ENCODE peak calls at places on chromosome 14, in six cellular contexts. N is effector memory CD4-positive, alpha-beta T cell; X is ecto neural progenitor cell; L is stimulated activated CD8-positive, alpha-beta memory T cell treated with anti-CD3 and anti-CD28 coated beads, Interleukin-15, amount 100 ng/mL, for 4 hours; A is T-helper 9 cell; Y is occipital lobe. V is an unnamed sample.

GRCh38 chr14:100540926-100541620 is 46.1 kb downstream of the BEGAIN start:
- DNase-seq in X (no peak), L (no peak), A (no peak), N (no peak), Y (no peak), V (no peak)

GRCh38 chr14:52268191-52269061 is 928 bp downstream of the PTGDR start:
- DNase-seq in X (peak), N (no peak), L (no peak), A (peak), Y (no peak), V (no peak)

GRCh38 chr14:58297412-58297761 is 968 bp upstream of the ARID4A start:
- DNase-seq in A (no peak), Y (no peak), N (no peak), L (peak), X (no peak), V (no peak)

GRCh38 chr14:56351861-56352260 is 227.7 kb upstream of the TMEM260 start:
- DNase-seq in L (no peak), A (no peak), N (no peak), Y (no peak), X (no peak), V (no peak)

GRCh38 chr14:44283836-44284235 is 223.2 kb downstream of the FSCB start:
- DNase-seq in A (no peak), L (no peak), X (no peak), Y (no peak), N (no peak), V (no peak)

GRCh38 chr14:72243309-72243708 is 311.1 kb downstream of the RGS6 start:
- DNase-seq in L (no peak), A (no peak), Y (no peak), N (no peak), X (no peak), V (no peak)

GRCh38 chr14:93137864-93138263 is 22.1 kb upstream of the ITPK1 start:
- DNase-seq in N (no peak), A (no peak), Y (no peak), L (no peak), X (no peak), V (no peak)

GRCh38 chr14:50667491-50668007 is 557 bp downstream of the SAV1 start:
- DNase-seq in X (no peak), L (no peak), A (no peak), N (no peak), Y (no peak), V (peak)

GRCh38 chr14:104434214-104435076 is 145.1 kb upstream of the C14orf180 start:
- DNase-seq in Y (no peak), L (no peak), N (no peak), A (no peak), X (peak), V (no peak)

GRCh38 chr14:41446008-41446407 is 160.7 kb upstream of the LRFN5 start:
- DNase-seq in X (no peak), Y (no peak), L (no peak), N (no peak), A (no peak), V (no peak)

GRCh38 chr14:101029668-101030290 is 126.3 kb upstream of the RTL1 start:
- DNase-seq in X (no peak), A (no peak), Y (no peak), L (no peak), N (no peak), V (no peak)

GRCh38 chr14:30243805-30244204 is 315.2 kb upstream of the G2E3 start:
- DNase-seq in X (no peak), Y (no peak), L (no peak), N (no peak), A (no peak), V (no peak)

GRCh38 chr14:24876009-24876690 is 173.8 kb downstream of the STXBP6 start:
- DNase-seq in X (no peak), Y (no peak), N (no peak), A (no peak), L (no peak), V (no peak)

GRCh38 chr14:70971588-70971987 is 64.3 kb downstream of the PCNX1 start:
- DNase-seq in N (no peak), L (no peak), Y (no peak), X (no peak), A (no peak), V (no peak)

GRCh38 chr14:26730929-26731618 is 133.2 kb upstream of the NOVA1 start:
- DNase-seq in N (no peak), Y (no peak), L (no peak), X (peak), A (no peak), V (peak)

GRCh38 chr14:65195042-65195719 is 92.9 kb upstream of the MAX start:
- DNase-seq in A (no peak), Y (no peak), L (no peak), X (no peak), N (no peak), V (no peak)

GRCh38 chr14:23172096-23172495 is 11.4 kb downstream of the SLC7A8 start:
- DNase-seq in L (no peak), N (no peak), X (no peak), A (no peak), Y (no peak), V (no peak)

GRCh38 chr14:71647086-71647784 is 285.0 kb upstream of the RGS6 start:
- DNase-seq in A (no peak), N (no peak), X (no peak), Y (no peak), L (no peak), V (peak)

GRCh38 chr14:76168531-76168930 is 16.8 kb downstream of the GPATCH2L start:
- DNase-seq in A (no peak), L (no peak), X (no peak), Y (no peak), N (no peak), V (no peak)

GRCh38 chr14:99857551-99857950 is 64.3 kb downstream of the EML1 start:
- DNase-seq in L (no peak), A (no peak), Y (no peak), N (no peak), X (no peak), V (no peak)

GRCh38 chr14:69909831-69910550 is 30.8 kb downstream of the SMOC1 start:
- DNase-seq in A (no peak), L (no peak), X (no peak), N (no peak), Y (no peak), V (no peak)

GRCh38 chr14:75653563-75653962 is 7.1 kb downstream of the ERG28 start:
- DNase-seq in L (no peak), A (no peak), Y (no peak), N (no peak), X (no peak), V (no peak)

GRCh38 chr14:35043046-35043445 is 3.0 kb upstream of the FAM177A1 start:
- DNase-seq in X (no peak), A (no peak), L (no peak), N (no peak), Y (no peak), V (no peak)

GRCh38 chr14:23644919-23645336 is 8.8 kb downstream of the DHRS2 start:
- DNase-seq in L (no peak), Y (no peak), N (no peak), A (no peak), X (no peak), V (no peak)

V was measured in Caco-2.